ENCODE peak calls at places on chromosomes 7 and 10, in seven cellular contexts. M, E, C, R, X, N and P are unnamed samples.

GRCh38 chr10:73888514-73888913 is 14.2 kb upstream of the CAMK2G start:
- DNase-seq in M (no peak), E (no peak), C (no peak), R (no peak), X (no peak), N (no peak), P (no peak)

GRCh38 chr7:33921216-33921938 is 16.0 kb downstream of the BMPER start:
- DNase-seq in M (no peak), E (no peak), C (no peak), R (peak; percentile 38), X (peak; percentile 55), N (no peak), P (no peak)

GRCh38 chr10:10798543-10799192 is 219.0 kb upstream of the CELF2 start:
- DNase-seq in M (no peak), E (peak; percentile 61), C (no peak), R (no peak), X (peak; percentile 25), N (no peak), P (no peak)

GRCh38 chr7:102230593-102230992 is 56.1 kb upstream of the SH2B2 start:
- DNase-seq in M (no peak), E (peak; percentile 28), C (no peak), R (peak; percentile 30), X (no peak), N (no peak), P (no peak)

GRCh38 chr7:92255308-92255707 is 9.5 kb downstream of the ANKIB1 start:
- DNase-seq in M (no peak), E (peak; percentile 94), C (no peak), R (peak; percentile 86), X (no peak), N (no peak), P (no peak)

GRCh38 chr7:153504288-153505075 is 547.7 kb upstream of the DPP6 start:
- DNase-seq in M (no peak), E (no peak), C (no peak), R (no peak), X (no peak), N (no peak), P (no peak)

GRCh38 chr7:17013204-17013603 is 131.4 kb upstream of the AGR3 start:
- DNase-seq in M (no peak), E (peak; percentile 31), C (no peak), R (no peak), X (no peak), N (no peak), P (no peak)

GRCh38 chr7:22671177-22671879 is 55.7 kb upstream of the IL6 start:
- DNase-seq in M (no peak), E (peak; percentile 59), C (no peak), R (no peak), X (no peak), N (no peak), P (no peak)

GRCh38 chr7:99996755-99997544 is 18.4 kb upstream of the ZKSCAN1 start:
- DNase-seq in M (no peak), E (no peak), C (no peak), R (no peak), X (no peak), N (no peak), P (no peak)

GRCh38 chr7:1758859-1759521 is 88.9 kb downstream of the ELFN1 start:
- DNase-seq in M (no peak), E (no peak), C (no peak), R (no peak), X (peak; percentile 72), N (no peak), P (no peak)

GRCh38 chr7:27025270-27025669 is 70.5 kb downstream of the HOXA1 start:
- DNase-seq in M (no peak), E (no peak), C (no peak), R (no peak), X (no peak), N (no peak), P (no peak)

GRCh38 chr10:63866075-63866746 is 345.0 kb downstream of the REEP3 start:
- DNase-seq in M (peak; percentile 56), E (peak; percentile 61), C (peak; percentile 71), R (peak; percentile 74), X (peak; percentile 21), N (peak; percentile 69), P (peak; percentile 27)

GRCh38 chr10:48470893-48471805 is 133.7 kb downstream of the ARHGAP22 start:
- DNase-seq in M (no peak), E (no peak), C (peak; percentile 12), R (peak; percentile 13), X (no peak), N (peak; percentile 27), P (no peak)

GRCh38 chr7:126210707-126211106 is 1042.0 kb downstream of the GRM8 start:
- DNase-seq in M (no peak), E (no peak), C (no peak), R (no peak), X (no peak), N (no peak), P (no peak)

GRCh38 chr10:13788701-13789447 is 202.1 kb downstream of the PRPF18 start:
- DNase-seq in M (no peak), E (peak; percentile 72), C (no peak), R (peak; percentile 58), X (peak; percentile 60), N (no peak), P (no peak)

GRCh38 chr7:111363099-111363498 is 199.2 kb downstream of the IMMP2L start:
- DNase-seq in M (no peak), E (peak; percentile 63), C (no peak), R (peak; percentile 55), X (no peak), N (no peak), P (no peak)

GRCh38 chr10:123808873-123809272 is 82.7 kb downstream of the CPXM2 start:
- DNase-seq in M (peak; percentile 21), E (peak; percentile 94), C (no peak), R (peak; percentile 61), X (no peak), N (peak; percentile 19), P (no peak)

GRCh38 chr10:124867304-124867703 is 65.7 kb downstream of the ABRAXAS2 start:
- DNase-seq in M (no peak), E (no peak), C (no peak), R (no peak), X (no peak), N (peak; percentile 45), P (no peak)

GRCh38 chr7:143454091-143454729 is 11.0 kb downstream of the TAS2R60 start:
- DNase-seq in M (no peak), E (peak; percentile 22), C (no peak), R (no peak), X (no peak), N (no peak), P (no peak)

GRCh38 chr7:73850781-73851207 is 8.5 kb upstream of the METTL27 start:
- DNase-seq in M (peak; percentile 81), E (peak; percentile 99), C (no peak), R (peak; percentile 98), X (no peak), N (peak; percentile 84), P (no peak)

GRCh38 chr10:125325326-125325725 is 165.0 kb upstream of the CTBP2 start:
- DNase-seq in M (no peak), E (no peak), C (no peak), R (no peak), X (no peak), N (no peak), P (no peak)

GRCh38 chr10:58241346-58241745 is 26.3 kb downstream of the IPMK start:
- DNase-seq in M (no peak), E (peak; percentile 56), C (no peak), R (peak; percentile 79), X (no peak), N (no peak), P (no peak)

GRCh38 chr7:155669717-155670505 is 25.4 kb downstream of the RBM33 start:
- DNase-seq in M (no peak), E (peak; percentile 53), C (no peak), R (peak; percentile 28), X (no peak), N (no peak), P (no peak)

GRCh38 chr7:8201846-8202441 is 60.0 kb downstream of the ICA1 start:
- DNase-seq in M (no peak), E (no peak), C (no peak), R (no peak), X (no peak), N (no peak), P (no peak)

GRCh38 chr7:116802144-116802747 is 60.1 kb upstream of the CAPZA2 start:
- DNase-seq in M (no peak), E (peak; percentile 70), C (no peak), R (peak; percentile 71), X (no peak), N (no peak), P (no peak)

GRCh38 chr7:23810099-23810498 is 100.1 kb downstream of the STK31 start:
- DNase-seq in M (no peak), E (no peak), C (no peak), R (no peak), X (no peak), N (no peak), P (no peak)

GRCh38 chr7:23808421-23808820 is 98.4 kb downstream of the STK31 start:
- DNase-seq in M (no peak), E (no peak), C (no peak), R (no peak), X (no peak), N (no peak), P (no peak)

GRCh38 chr7:23811540-23811939 is 101.5 kb downstream of the STK31 start:
- DNase-seq in M (peak; percentile 13), E (no peak), C (no peak), R (peak; percentile 6), X (no peak), N (peak; percentile 37), P (no peak)
- TF ChIP-seq CTCF in M (no peak), E (peak; percentile 48), C (no peak), R (peak; percentile 42), X (peak; percentile 50), N (peak; percentile 22), P (no peak)

GRCh38 chr10:19811517-19811916 is 4.7 kb upstream of the PLXDC2 start:
- DNase-seq in M (no peak), E (peak; percentile 36), C (no peak), R (peak; percentile 77), X (no peak), N (no peak), P (no peak)
- TF ChIP-seq CTCF in M (no peak), E (peak; percentile 57), C (peak; percentile 42), R (peak; percentile 89), X (peak; percentile 51), N (peak; percentile 5), P (peak; percentile 34)

GRCh38 chr7:19754521-19755116 is 18.8 kb downstream of the TMEM196 start:
- DNase-seq in M (peak; percentile 51), E (peak; percentile 69), C (no peak), R (peak; percentile 61), X (no peak), N (peak; percentile 57), P (no peak)
- TF ChIP-seq CTCF in M (peak; percentile 65), E (peak; percentile 64), C (peak; percentile 41), R (peak; percentile 66), X (peak; percentile 66), N (peak; percentile 74), P (peak; percentile 68)

GRCh38 chr10:69383485-69384089 is 33.1 kb downstream of the TACR2 start:
- DNase-seq in M (no peak), E (peak; percentile 67), C (peak; percentile 68), R (peak; percentile 74), X (peak; percentile 40), N (no peak), P (no peak)
- TF ChIP-seq CTCF in M (no peak), E (peak; percentile 44), C (peak; percentile 40), R (peak; percentile 42), X (no peak), N (no peak), P (no peak)

DNA sequence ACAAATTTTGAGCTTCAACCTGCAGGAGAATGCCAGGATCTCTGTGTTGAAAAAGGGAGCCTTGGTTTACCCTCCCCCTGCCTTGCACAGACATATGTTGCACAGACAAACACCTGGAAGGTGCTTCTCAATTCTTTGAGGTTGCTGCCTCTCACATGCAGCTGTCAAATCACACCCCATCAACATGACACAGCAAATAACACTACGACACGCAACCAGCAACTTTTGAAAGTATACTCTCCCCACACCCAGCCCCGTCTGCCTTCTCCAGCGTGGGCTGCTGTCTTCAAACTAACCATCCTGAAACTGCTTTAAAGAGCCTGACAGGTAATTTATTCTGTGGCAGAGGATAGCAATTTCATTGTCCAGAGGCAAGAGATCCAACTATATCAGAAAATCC is 136.1 kb downstream of the PLXNA4 start:
- DNase-seq in M (no peak), E (no peak), C (no peak), R (no peak), X (no peak), N (no peak), P (no peak)
- TF ChIP-seq CTCF in M (no peak), E (no peak), C (no peak), R (no peak), X (no peak), N (no peak), P (no peak)